ENCODE peak calls at places on chromosomes 3 and 15, in four cellular contexts. X is germinal center, D is nephron progenitor cell, P is GM03348. B is an unnamed sample.

GRCh38 chr15:68783226-68784054 is 37.3 kb downstream of the ANP32A start:
- DNase-seq in X (peak; percentile 74), D (peak; percentile 18), P (peak; percentile 38), B (peak; percentile 84)

GRCh38 chr3:52318186-52318793 is 2.2 kb downstream of the DNAH1 start:
- DNase-seq in X (no peak), D (no peak), P (no peak), B (peak; percentile 22)

GRCh38 chr3:128999104-128999503 is 2.0 kb upstream of the EFCC1 start:
- DNase-seq in X (no peak), D (no peak), P (no peak), B (no peak)

GRCh38 chr3:81382470-81382869 is 379.0 kb downstream of the GBE1 start:
- DNase-seq in X (no peak), D (no peak), P (no peak), B (no peak)

GRCh38 chr3:112074006-112074405 is 12.2 kb upstream of the C3orf52 start:
- DNase-seq in X (no peak), D (no peak), P (peak; percentile 33), B (no peak)

GRCh38 chr3:38645601-38646000 is 3.9 kb downstream of the SCN5A start:
- DNase-seq in X (no peak), D (no peak), P (no peak), B (no peak)

GRCh38 chr3:111735271-111735758 is 123.8 kb upstream of the PHLDB2 start:
- DNase-seq in X (no peak), D (no peak), P (peak; percentile 61), B (no peak)

GRCh38 chr3:129576514-129577345 is 29.7 kb downstream of the PLXND1 start:
- DNase-seq in X (peak; percentile 90), D (no peak), P (no peak), B (no peak)

GRCh38 chr3:127320529-127321121 is 32.8 kb upstream of the PRR20G start:
- DNase-seq in X (no peak), D (peak; percentile 69), P (no peak), B (peak; percentile 49)

GRCh38 chr3:149007567-149008257 is 16.4 kb downstream of the GYG1 start:
- DNase-seq in X (no peak), D (no peak), P (no peak), B (no peak)

GRCh38 chr3:39383913-39384664 is 919 bp downstream of the SLC25A38 start:
- DNase-seq in X (peak; percentile 99), D (peak; percentile 98), P (peak; percentile 100), B (peak; percentile 98)

GRCh38 chr3:73046195-73046594 is 15.3 kb upstream of the EBLN2 start:
- DNase-seq in X (no peak), D (no peak), P (no peak), B (peak; percentile 63)

B was measured in GM23338.